ENCODE peak calls at places on chromosomes 5 and 9, in seven cellular contexts. R is astrocyte, L is right lobe of liver, Z is BJ, S is glutamatergic neuron, P is endothelial cell, G is Panc1. E is an unnamed sample.

GRCh38 chr5:137605377-137605776 is 106.3 kb upstream of the SPOCK1 start:
- DNase-seq in R (peak; percentile 21), L (no peak), Z (no peak), S (no peak), P (no peak), G (no peak), E (no peak)

GRCh38 chr5:41213340-41213739 is at the start of gene C6:
- DNase-seq in R (no peak), L (no peak), Z (no peak), S (no peak), P (no peak), G (no peak), E (no peak)

GRCh38 chr5:172284275-172284971 is 859 bp upstream of the UBTD2 start:
- DNase-seq in R (no peak), L (peak; percentile 52), Z (no peak), S (no peak), P (no peak), G (no peak), E (no peak)

GRCh38 chr5:91928751-91929521 is 545.8 kb upstream of the ARRDC3 start:
- DNase-seq in R (peak; percentile 23), L (no peak), Z (no peak), S (no peak), P (no peak), G (peak; percentile 38), E (no peak)

GRCh38 chr5:37533851-37534250 is 154.7 kb downstream of the WDR70 start:
- DNase-seq in R (peak; percentile 82), L (no peak), Z (no peak), S (no peak), P (no peak), G (no peak), E (no peak)

GRCh38 chr9:97895695-97896332 is 26.5 kb downstream of the TRMO start:
- DNase-seq in R (no peak), L (no peak), Z (no peak), S (no peak), P (peak; percentile 37), G (no peak), E (no peak)

GRCh38 chr5:18546570-18546969 is 912.3 kb downstream of the TAF11L14 start:
- DNase-seq in R (no peak), L (no peak), Z (no peak), S (no peak), P (no peak), G (no peak), E (no peak)

GRCh38 chr9:131874447-131874846 is 134.6 kb upstream of the RAPGEF1 start:
- DNase-seq in R (no peak), L (no peak), Z (no peak), S (no peak), P (no peak), G (no peak), E (no peak)

GRCh38 chr5:65483474-65484346 is 2.0 kb upstream of the ADAMTS6 start:
- DNase-seq in R (peak; percentile 74), L (no peak), Z (no peak), S (no peak), P (no peak), G (peak; percentile 55), E (no peak)

DNA sequence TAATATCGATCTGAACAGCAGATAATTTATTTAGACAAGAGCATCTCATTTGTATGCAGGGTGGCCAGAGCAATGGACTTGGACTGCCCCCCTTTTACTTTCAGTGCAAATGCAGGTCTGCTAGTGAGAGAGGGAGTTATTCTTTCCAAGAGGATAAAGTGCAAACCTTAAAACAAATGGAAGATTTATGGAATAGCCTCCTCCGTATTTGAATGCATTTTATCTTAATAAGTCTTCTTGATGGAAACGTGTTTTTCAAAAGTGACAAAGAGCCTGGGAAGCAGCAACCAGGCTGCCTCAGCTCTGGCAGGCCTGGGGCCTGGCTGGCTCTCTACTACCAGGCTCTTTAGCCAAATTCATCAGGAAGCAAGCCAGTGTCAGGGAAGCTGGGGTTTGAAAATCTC is 6.8 kb downstream of the NR2F1 start:
- DNase-seq in R (no peak), L (no peak), Z (no peak), S (no peak), P (no peak), G (no peak), E (no peak)
- TF ChIP-seq CTCF in R (peak; percentile 12), L (no peak), Z (peak; percentile 5), S (no peak), P (no peak), G (no peak), E (no peak)

DNA sequence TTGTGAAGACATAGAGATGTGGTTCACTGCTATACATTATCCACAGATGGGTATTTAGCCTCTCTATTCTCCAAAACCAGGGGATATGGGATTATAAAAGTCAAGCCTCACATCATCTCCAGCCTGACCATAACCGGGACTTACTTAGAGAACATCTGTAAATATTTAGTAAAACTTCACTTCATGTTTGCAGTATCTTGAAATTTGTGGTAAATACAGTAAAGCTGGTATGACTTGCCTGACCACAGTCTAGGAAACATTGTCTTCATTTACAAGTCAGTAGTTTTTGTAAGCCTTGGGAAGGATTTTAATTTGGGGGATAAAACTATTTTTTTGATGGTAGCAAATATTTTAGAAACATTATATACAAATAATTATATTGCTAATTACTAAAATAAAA is 64.2 kb downstream of the MAST4 start:
- DNase-seq in R (peak; percentile 74), L (no peak), Z (no peak), S (no peak), P (no peak), G (no peak), E (no peak)
- TF ChIP-seq CTCF in R (no peak), L (no peak), Z (no peak), S (no peak), P (no peak), G (no peak), E (no peak)

GRCh38 chr5:82421119-82421518 is 143.0 kb upstream of the RPS23 start:
- DNase-seq in R (peak; percentile 94), L (no peak), Z (peak; percentile 43), S (no peak), P (no peak), G (peak; percentile 32), E (no peak)
- TF ChIP-seq CTCF in R (peak; percentile 18), L (no peak), Z (peak; percentile 15), S (no peak), P (no peak), G (no peak), E (no peak)

GRCh38 chr5:157354825-157355224 is 88.9 kb downstream of the CYFIP2 start:
- DNase-seq in R (no peak), L (no peak), Z (no peak), S (no peak), P (peak; percentile 27), G (no peak), E (no peak)
- TF ChIP-seq CTCF in R (peak; percentile 28), L (no peak), Z (peak; percentile 45), S (peak; percentile 53), P (peak; percentile 51), G (peak; percentile 66), E (peak; percentile 52)

GRCh38 chr9:115674091-115674490 is 479.5 kb upstream of the PAPPA start:
- DNase-seq in R (no peak), L (no peak), Z (no peak), S (no peak), P (no peak), G (no peak), E (no peak)

GRCh38 chr9:115673599-115673998 is 480.0 kb upstream of the PAPPA start:
- DNase-seq in R (peak; percentile 79), L (no peak), Z (no peak), S (no peak), P (no peak), G (no peak), E (no peak)

GRCh38 chr9:115671911-115672310 is 481.7 kb upstream of the PAPPA start:
- DNase-seq in R (no peak), L (no peak), Z (no peak), S (no peak), P (no peak), G (no peak), E (no peak)

GRCh38 chr9:115671236-115671770 is 482.3 kb upstream of the PAPPA start:
- DNase-seq in R (no peak), L (no peak), Z (no peak), S (no peak), P (no peak), G (no peak), E (no peak)

GRCh38 chr9:115672477-115673316 is 480.9 kb upstream of the PAPPA start:
- DNase-seq in R (peak; percentile 99), L (no peak), Z (peak; percentile 94), S (no peak), P (no peak), G (peak; percentile 57), E (no peak)
- TF ChIP-seq CTCF in R (no peak), L (no peak), Z (no peak), S (no peak), P (no peak), G (no peak), E (no peak)

GRCh38 chr9:30348904-30349303 is 2035.5 kb upstream of the ACO1 start:
- DNase-seq in R (no peak), L (peak; percentile 33), Z (no peak), S (no peak), P (no peak), G (no peak), E (no peak)
- TF ChIP-seq CTCF in R (no peak), L (no peak), Z (no peak), S (no peak), P (no peak), G (no peak), E (no peak)

GRCh38 chr5:40165789-40166728 is 513.7 kb upstream of the PTGER4 start:
- DNase-seq in R (no peak), L (no peak), Z (no peak), S (no peak), P (no peak), G (no peak), E (no peak)
- TF ChIP-seq CTCF in R (no peak), L (no peak), Z (no peak), S (no peak), P (no peak), G (peak; percentile 37), E (no peak)

DNA sequence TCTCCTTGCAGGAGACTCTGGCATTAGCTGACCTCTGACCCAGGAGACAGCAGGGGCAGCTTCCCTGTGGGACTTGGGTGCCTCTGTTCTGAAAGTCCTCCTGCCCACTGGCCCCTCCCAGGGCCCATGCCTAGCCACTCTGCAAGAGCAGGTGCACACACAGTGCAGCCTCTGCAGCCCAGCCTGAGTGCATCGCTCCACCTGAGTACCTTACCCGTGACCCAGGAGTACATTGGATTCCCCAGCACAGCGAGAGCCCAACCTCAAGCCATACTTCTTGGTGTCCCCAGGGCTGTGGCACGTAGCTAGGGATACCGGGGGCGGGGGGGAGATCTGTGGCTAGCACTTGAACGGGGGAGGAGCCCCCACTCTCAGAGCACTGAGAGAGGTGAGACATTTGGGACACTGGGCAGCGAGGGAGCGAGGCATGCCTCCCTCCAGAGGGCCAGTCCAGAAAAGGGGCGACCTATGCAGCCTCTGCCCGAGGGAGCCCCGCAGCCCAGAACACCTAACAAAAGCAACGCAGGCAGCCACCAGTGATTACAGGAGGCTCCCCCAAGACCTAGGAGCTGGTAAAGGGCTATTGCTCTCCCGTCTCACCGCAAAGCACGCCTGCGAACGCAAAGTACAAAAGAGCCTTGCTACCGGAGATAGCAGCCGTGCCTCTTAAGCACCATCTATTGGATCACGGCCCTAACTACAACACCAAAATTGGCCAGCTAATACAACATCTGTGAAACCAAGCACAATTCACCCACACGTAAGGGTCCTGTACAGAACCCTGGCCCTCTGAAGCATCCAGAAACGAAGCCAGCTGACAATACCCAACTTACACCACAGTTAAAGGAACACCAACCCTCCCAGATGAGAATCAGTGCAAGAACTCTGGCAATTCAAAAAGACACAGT is 826 bp upstream of the PRDM9 start:
- DNase-seq in R (no peak), L (peak; percentile 57), Z (no peak), S (peak; percentile 37), P (no peak), G (no peak), E (peak; percentile 11)
- TF ChIP-seq CTCF in R (no peak), L (peak; percentile 50), Z (no peak), S (no peak), P (no peak), G (no peak), E (peak; percentile 49)

GRCh38 chr9:136665111-136665703 is 2.5 kb downstream of the EGFL7 start:
- DNase-seq in R (no peak), L (no peak), Z (no peak), S (no peak), P (no peak), G (no peak), E (peak; percentile 49)
- TF ChIP-seq CTCF in R (no peak), L (peak; percentile 12), Z (peak; percentile 31), S (peak; percentile 34), P (no peak), G (no peak), E (peak; percentile 56)

E was measured in neural crest cell.